ENCODE peak calls at places on chromosomes 7 and 10, in eight cellular contexts. One of them, this sample, is unnamed.

GRCh38 chr10:62374862-62375710 is 917 bp downstream of the ZNF365 start:
- DNase-seq in ELR: peak
- DNase-seq in activated T-cell treated with anti-CD3 and anti-CD28 coated beads, Interleukin-2, amount 50 U/mL, for 72 hours: no peak
- DNase-seq in activated CD8-positive, alpha-beta memory T cell treated with anti-CD3 and anti-CD28 coated beads for 48 hours: no peak
- DNase-seq in fibroblast of mammary gland: peak
- DNase-seq in iPS DF 6.9: no peak
- DNase-seq in ecto neural progenitor cell: no peak
- DNase-seq in choroid plexus epithelial cell: peak
- DNase-seq in this sample: no peak

GRCh38 chr7:120996333-120996982 is 7.9 kb downstream of the CPED1 start:
- DNase-seq in ELR: peak
- DNase-seq in activated T-cell treated with anti-CD3 and anti-CD28 coated beads, Interleukin-2, amount 50 U/mL, for 72 hours: no peak
- DNase-seq in activated CD8-positive, alpha-beta memory T cell treated with anti-CD3 and anti-CD28 coated beads for 48 hours: no peak
- DNase-seq in fibroblast of mammary gland: peak
- DNase-seq in iPS DF 6.9: no peak
- DNase-seq in ecto neural progenitor cell: no peak
- DNase-seq in choroid plexus epithelial cell: peak
- DNase-seq in this sample: peak

GRCh38 chr7:158246960-158247673 is 340.5 kb downstream of the PTPRN2 start:
- DNase-seq in ELR: no peak
- DNase-seq in activated T-cell treated with anti-CD3 and anti-CD28 coated beads, Interleukin-2, amount 50 U/mL, for 72 hours: no peak
- DNase-seq in activated CD8-positive, alpha-beta memory T cell treated with anti-CD3 and anti-CD28 coated beads for 48 hours: no peak
- DNase-seq in fibroblast of mammary gland: no peak
- DNase-seq in iPS DF 6.9: no peak
- DNase-seq in ecto neural progenitor cell: peak
- DNase-seq in choroid plexus epithelial cell: no peak
- DNase-seq in this sample: no peak

GRCh38 chr7:68613897-68614296 is 984.4 kb upstream of the AUTS2 start:
- DNase-seq in ELR: no peak
- DNase-seq in activated T-cell treated with anti-CD3 and anti-CD28 coated beads, Interleukin-2, amount 50 U/mL, for 72 hours: no peak
- DNase-seq in activated CD8-positive, alpha-beta memory T cell treated with anti-CD3 and anti-CD28 coated beads for 48 hours: no peak
- DNase-seq in fibroblast of mammary gland: no peak
- DNase-seq in iPS DF 6.9: no peak
- DNase-seq in ecto neural progenitor cell: no peak
- DNase-seq in choroid plexus epithelial cell: no peak
- DNase-seq in this sample: no peak

GRCh38 chr10:59817806-59818205 is 64.6 kb upstream of the MRLN start:
- DNase-seq in ELR: no peak
- DNase-seq in activated T-cell treated with anti-CD3 and anti-CD28 coated beads, Interleukin-2, amount 50 U/mL, for 72 hours: no peak
- DNase-seq in activated CD8-positive, alpha-beta memory T cell treated with anti-CD3 and anti-CD28 coated beads for 48 hours: no peak
- DNase-seq in fibroblast of mammary gland: peak
- DNase-seq in iPS DF 6.9: no peak
- DNase-seq in ecto neural progenitor cell: no peak
- DNase-seq in choroid plexus epithelial cell: no peak
- DNase-seq in this sample: no peak

GRCh38 chr10:84590794-84591193 is 262.4 kb downstream of the CCSER2 start:
- DNase-seq in ELR: no peak
- DNase-seq in activated T-cell treated with anti-CD3 and anti-CD28 coated beads, Interleukin-2, amount 50 U/mL, for 72 hours: no peak
- DNase-seq in activated CD8-positive, alpha-beta memory T cell treated with anti-CD3 and anti-CD28 coated beads for 48 hours: no peak
- DNase-seq in fibroblast of mammary gland: no peak
- DNase-seq in iPS DF 6.9: no peak
- DNase-seq in ecto neural progenitor cell: peak
- DNase-seq in choroid plexus epithelial cell: no peak
- DNase-seq in this sample: no peak

GRCh38 chr7:81264116-81264515 is 345.3 kb upstream of the SEMA3C start:
- DNase-seq in ELR: no peak
- DNase-seq in activated T-cell treated with anti-CD3 and anti-CD28 coated beads, Interleukin-2, amount 50 U/mL, for 72 hours: no peak
- DNase-seq in activated CD8-positive, alpha-beta memory T cell treated with anti-CD3 and anti-CD28 coated beads for 48 hours: no peak
- DNase-seq in fibroblast of mammary gland: peak
- DNase-seq in iPS DF 6.9: no peak
- DNase-seq in ecto neural progenitor cell: no peak
- DNase-seq in choroid plexus epithelial cell: no peak
- DNase-seq in this sample: no peak

GRCh38 chr10:121668336-121669009 is 70.2 kb upstream of the FGFR2 start:
- DNase-seq in ELR: no peak
- DNase-seq in activated T-cell treated with anti-CD3 and anti-CD28 coated beads, Interleukin-2, amount 50 U/mL, for 72 hours: no peak
- DNase-seq in activated CD8-positive, alpha-beta memory T cell treated with anti-CD3 and anti-CD28 coated beads for 48 hours: no peak
- DNase-seq in fibroblast of mammary gland: no peak
- DNase-seq in iPS DF 6.9: peak
- DNase-seq in ecto neural progenitor cell: peak
- DNase-seq in choroid plexus epithelial cell: peak
- DNase-seq in this sample: peak

GRCh38 chr10:26365681-26366327 is 72.3 kb upstream of the APBB1IP start:
- DNase-seq in ELR: peak
- DNase-seq in activated T-cell treated with anti-CD3 and anti-CD28 coated beads, Interleukin-2, amount 50 U/mL, for 72 hours: no peak
- DNase-seq in activated CD8-positive, alpha-beta memory T cell treated with anti-CD3 and anti-CD28 coated beads for 48 hours: no peak
- DNase-seq in fibroblast of mammary gland: peak
- DNase-seq in iPS DF 6.9: no peak
- DNase-seq in ecto neural progenitor cell: no peak
- DNase-seq in choroid plexus epithelial cell: no peak
- DNase-seq in this sample: no peak

GRCh38 chr7:15626041-15626440 is 60.4 kb downstream of the MEOX2 start:
- DNase-seq in ELR: no peak
- DNase-seq in activated T-cell treated with anti-CD3 and anti-CD28 coated beads, Interleukin-2, amount 50 U/mL, for 72 hours: no peak
- DNase-seq in activated CD8-positive, alpha-beta memory T cell treated with anti-CD3 and anti-CD28 coated beads for 48 hours: no peak
- DNase-seq in fibroblast of mammary gland: no peak
- DNase-seq in iPS DF 6.9: no peak
- DNase-seq in ecto neural progenitor cell: no peak
- DNase-seq in choroid plexus epithelial cell: peak
- DNase-seq in this sample: no peak

GRCh38 chr7:151752816-151753600 is 123.9 kb downstream of the PRKAG2 start:
- DNase-seq in ELR: no peak
- DNase-seq in activated T-cell treated with anti-CD3 and anti-CD28 coated beads, Interleukin-2, amount 50 U/mL, for 72 hours: no peak
- DNase-seq in activated CD8-positive, alpha-beta memory T cell treated with anti-CD3 and anti-CD28 coated beads for 48 hours: no peak
- DNase-seq in fibroblast of mammary gland: no peak
- DNase-seq in iPS DF 6.9: no peak
- DNase-seq in ecto neural progenitor cell: no peak
- DNase-seq in choroid plexus epithelial cell: peak
- DNase-seq in this sample: no peak

GRCh38 chr10:88172159-88172558 is 308.7 kb downstream of the PTEN start:
- DNase-seq in ELR: no peak
- DNase-seq in activated T-cell treated with anti-CD3 and anti-CD28 coated beads, Interleukin-2, amount 50 U/mL, for 72 hours: no peak
- DNase-seq in activated CD8-positive, alpha-beta memory T cell treated with anti-CD3 and anti-CD28 coated beads for 48 hours: no peak
- DNase-seq in fibroblast of mammary gland: no peak
- DNase-seq in iPS DF 6.9: no peak
- DNase-seq in ecto neural progenitor cell: no peak
- DNase-seq in choroid plexus epithelial cell: no peak
- DNase-seq in this sample: no peak

GRCh38 chr10:130045801-130046321 is 64.8 kb downstream of the C10orf143 start:
- DNase-seq in ELR: no peak
- DNase-seq in activated T-cell treated with anti-CD3 and anti-CD28 coated beads, Interleukin-2, amount 50 U/mL, for 72 hours: no peak
- DNase-seq in activated CD8-positive, alpha-beta memory T cell treated with anti-CD3 and anti-CD28 coated beads for 48 hours: no peak
- DNase-seq in fibroblast of mammary gland: no peak
- DNase-seq in iPS DF 6.9: no peak
- DNase-seq in ecto neural progenitor cell: no peak
- DNase-seq in choroid plexus epithelial cell: no peak
- DNase-seq in this sample: no peak